ENCODE peak calls at places on chromosome 2, in five cellular contexts. X, T, J, E and B are unnamed samples.

GRCh38 chr2:201383156-201383555 is 26.0 kb upstream of the FLACC1 start:
- DNase-seq in X (no peak), T (no peak), J (no peak), E (no peak), B (no peak)

GRCh38 chr2:102753563-102754159 is 8.2 kb upstream of the TMEM182 start:
- DNase-seq in X (no peak), T (peak), J (peak), E (no peak), B (no peak)

GRCh38 chr2:223203971-223204370 is 152.0 kb downstream of the KCNE4 start:
- DNase-seq in X (no peak), T (no peak), J (no peak), E (no peak), B (no peak)

GRCh38 chr2:121362776-121363175 is 77.8 kb upstream of the TFCP2L1 start:
- DNase-seq in X (no peak), T (peak), J (peak), E (no peak), B (no peak)

GRCh38 chr2:26666671-26667070 is 25.5 kb upstream of the CIB4 start:
- DNase-seq in X (no peak), T (no peak), J (no peak), E (no peak), B (no peak)

GRCh38 chr2:32688511-32688910 is 60.7 kb downstream of the TTC27 start:
- DNase-seq in X (no peak), T (no peak), J (no peak), E (no peak), B (no peak)

GRCh38 chr2:188684795-188685194 is 289.4 kb upstream of the COL3A1 start:
- DNase-seq in X (no peak), T (no peak), J (no peak), E (no peak), B (no peak)

GRCh38 chr2:157307021-157307420 is 18.6 kb downstream of the ERMN start:
- DNase-seq in X (no peak), T (peak), J (no peak), E (no peak), B (no peak)

GRCh38 chr2:207734636-207735512 is 23.4 kb downstream of the CCNYL1 start:
- DNase-seq in X (no peak), T (no peak), J (no peak), E (no peak), B (no peak)

GRCh38 chr2:191862371-191862770 is 15.5 kb upstream of the CAVIN2 start:
- DNase-seq in X (no peak), T (no peak), J (no peak), E (no peak), B (no peak)

GRCh38 chr2:120176526-120176925 is 46.7 kb downstream of the TMEM185B start:
- DNase-seq in X (no peak), T (no peak), J (no peak), E (no peak), B (no peak)

GRCh38 chr2:127649684-127650040 is 3.7 kb downstream of the GPR17 start:
- DNase-seq in X (peak), T (peak), J (peak), E (peak), B (peak)

GRCh38 chr2:157746234-157746950 is 117.7 kb upstream of the ACVR1C start:
- DNase-seq in X (no peak), T (no peak), J (no peak), E (no peak), B (no peak)

GRCh38 chr2:31335921-31336570 is 78.5 kb downstream of the XDH start:
- DNase-seq in X (peak), T (no peak), J (no peak), E (no peak), B (no peak)

GRCh38 chr2:98446850-98447249 is 2.2 kb downstream of the INPP4A start:
- DNase-seq in X (no peak), T (no peak), J (no peak), E (no peak), B (no peak)

GRCh38 chr2:150081775-150082517 is 405.5 kb downstream of the RND3 start:
- DNase-seq in X (no peak), T (no peak), J (no peak), E (no peak), B (no peak)

GRCh38 chr2:9377461-9378097 is 45.7 kb downstream of the ITGB1BP1 start:
- DNase-seq in X (peak), T (no peak), J (no peak), E (no peak), B (no peak)

GRCh38 chr2:69459936-69460335 is 22.7 kb upstream of the NFU1 start:
- DNase-seq in X (no peak), T (no peak), J (no peak), E (no peak), B (no peak)

GRCh38 chr2:150286730-150287362 is 200.6 kb downstream of the RND3 start:
- DNase-seq in X (no peak), T (no peak), J (no peak), E (no peak), B (no peak)

GRCh38 chr2:95278051-95278471 is 3.8 kb downstream of the PROM2 start:
- DNase-seq in X (no peak), T (no peak), J (no peak), E (no peak), B (no peak)

GRCh38 chr2:64327510-64328414 is 126.2 kb upstream of the LGALSL start:
- DNase-seq in X (peak), T (no peak), J (peak), E (peak), B (peak)

GRCh38 chr2:160353166-160353565 is 140.4 kb downstream of the RBMS1 start:
- DNase-seq in X (no peak), T (no peak), J (no peak), E (no peak), B (no peak)

GRCh38 chr2:26473796-26474195 is 4.1 kb downstream of the OTOF start:
- DNase-seq in X (no peak), T (no peak), J (no peak), E (no peak), B (no peak)

GRCh38 chr2:158567208-158567607 is 110.5 kb downstream of the PKP4 start:
- DNase-seq in X (no peak), T (no peak), J (no peak), E (no peak), B (no peak)

GRCh38 chr2:225112362-225113111 is 70.3 kb upstream of the DOCK10 start:
- DNase-seq in X (no peak), T (no peak), J (no peak), E (no peak), B (no peak)

GRCh38 chr2:220966636-220967035 is 605.5 kb downstream of the EPHA4 start:
- DNase-seq in X (no peak), T (no peak), J (no peak), E (no peak), B (no peak)

GRCh38 chr2:161170917-161171594 is 10.8 kb downstream of the TANK start:
- DNase-seq in X (no peak), T (no peak), J (no peak), E (no peak), B (no peak)

GRCh38 chr2:204019572-204020501 is 83.3 kb downstream of the ICOS start:
- DNase-seq in X (no peak), T (no peak), J (no peak), E (no peak), B (peak)

GRCh38 chr2:150097891-150098595 is 389.4 kb downstream of the RND3 start:
- DNase-seq in X (no peak), T (no peak), J (no peak), E (no peak), B (no peak)

GRCh38 chr2:218745559-218746469 is 35.2 kb downstream of the TTLL4 start:
- DNase-seq in X (no peak), T (no peak), J (no peak), E (no peak), B (no peak)

GRCh38 chr2:223050900-223051299 is 1.1 kb upstream of the KCNE4 start:
- DNase-seq in X (no peak), T (no peak), J (no peak), E (no peak), B (no peak)

GRCh38 chr2:150042844-150043503 is 444.5 kb downstream of the RND3 start:
- DNase-seq in X (no peak), T (no peak), J (no peak), E (no peak), B (no peak)

GRCh38 chr2:101160454-101160853 is 9.3 kb upstream of the TBC1D8 start:
- DNase-seq in X (no peak), T (no peak), J (no peak), E (no peak), B (no peak)